ENCODE peak calls at places on chromosome 17, in ten cellular contexts. O, G, E, F, C, X, T, U, M and R are unnamed samples.

GRCh38 chr17:75489511-75489955 is 25.8 kb downstream of the CASKIN2 start:
- DNase-seq in O (no peak), G (no peak), E (no peak), F (no peak), C (no peak), X (no peak), T (no peak), U (no peak), M (no peak), R (no peak)

GRCh38 chr17:73347355-73347754 is 35.6 kb upstream of the CDC42EP4 start:
- DNase-seq in O (no peak), G (no peak), E (no peak), F (no peak), C (no peak), X (no peak), T (no peak), U (no peak), M (no peak), R (no peak)

GRCh38 chr17:50171371-50172071 is 5.7 kb downstream of the SGCA start:
- DNase-seq in O (no peak), G (no peak), E (no peak), F (no peak), C (no peak), X (no peak), T (no peak), U (no peak), M (no peak), R (no peak)

GRCh38 chr17:50452627-50453300 is 15.9 kb downstream of the CHAD start:
- DNase-seq in O (no peak), G (no peak), E (peak; percentile 85), F (no peak), C (no peak), X (no peak), T (no peak), U (no peak), M (no peak), R (no peak)

GRCh38 chr17:80796430-80796861 is 195.2 kb upstream of the CHMP6 start:
- DNase-seq in O (no peak), G (no peak), E (no peak), F (no peak), C (no peak), X (no peak), T (no peak), U (no peak), M (no peak), R (no peak)

GRCh38 chr17:48456584-48456983 is 26.6 kb upstream of the SKAP1 start:
- DNase-seq in O (no peak), G (no peak), E (peak; percentile 35), F (no peak), C (no peak), X (no peak), T (peak; percentile 22), U (no peak), M (no peak), R (no peak)

GRCh38 chr17:77281024-77281903 is 140.5 kb downstream of the SEC14L1 start:
- DNase-seq in O (peak; percentile 98), G (no peak), E (peak; percentile 75), F (no peak), C (no peak), X (peak; percentile 22), T (peak; percentile 53), U (no peak), M (peak; percentile 55), R (no peak)

GRCh38 chr17:5785867-5786509 is 201.7 kb upstream of the NLRP1 start:
- DNase-seq in O (no peak), G (no peak), E (no peak), F (no peak), C (no peak), X (no peak), T (no peak), U (no peak), M (no peak), R (peak; percentile 28)

GRCh38 chr17:71983828-71984227 is 137.0 kb upstream of the SOX9 start:
- DNase-seq in O (no peak), G (no peak), E (no peak), F (no peak), C (no peak), X (no peak), T (no peak), U (no peak), M (no peak), R (no peak)

GRCh38 chr17:79907217-79907715 is 68.0 kb upstream of the CBX4 start:
- DNase-seq in O (no peak), G (no peak), E (no peak), F (no peak), C (no peak), X (no peak), T (no peak), U (no peak), M (no peak), R (no peak)

GRCh38 chr17:49570540-49571242 is 5.0 kb upstream of the NXPH3 start:
- DNase-seq in O (no peak), G (no peak), E (no peak), F (no peak), C (no peak), X (no peak), T (no peak), U (no peak), M (no peak), R (no peak)

GRCh38 chr17:72681844-72682243 is 410.6 kb downstream of the SLC39A11 start:
- DNase-seq in O (no peak), G (no peak), E (no peak), F (no peak), C (no peak), X (no peak), T (no peak), U (no peak), M (no peak), R (no peak)

GRCh38 chr17:74453665-74454196 is 12.7 kb upstream of the CD300A start:
- DNase-seq in O (peak; percentile 100), G (peak; percentile 42), E (peak; percentile 93), F (no peak), C (no peak), X (no peak), T (peak; percentile 49), U (no peak), M (peak; percentile 64), R (no peak)

GRCh38 chr17:12282056-12282455 is 261.4 kb downstream of the MAP2K4 start:
- DNase-seq in O (no peak), G (no peak), E (no peak), F (no peak), C (no peak), X (no peak), T (no peak), U (no peak), M (no peak), R (peak; percentile 63)

GRCh38 chr17:79465011-79466006 is 145.5 kb downstream of the RBFOX3 start:
- DNase-seq in O (no peak), G (no peak), E (no peak), F (no peak), C (no peak), X (no peak), T (no peak), U (no peak), M (no peak), R (no peak)

GRCh38 chr17:31458829-31459228 is 67.4 kb downstream of the RAB11FIP4 start:
- DNase-seq in O (no peak), G (no peak), E (no peak), F (no peak), C (no peak), X (no peak), T (no peak), U (no peak), M (no peak), R (no peak)